ENCODE peak calls at places on chromosomes 6 and 20, in four cellular contexts. One of them, this sample, is unnamed.

GRCh38 chr20:38108438-38109024 is 56.5 kb downstream of the TGM2 start:
- DNase-seq in neuronal stem cell: no peak
- DNase-seq in H9: no peak
- DNase-seq in H1: no peak
- DNase-seq in this sample: peak; percentile 87

GRCh38 chr20:22160254-22160653 is 424.1 kb downstream of the FOXA2 start:
- DNase-seq in H9: no peak
- DNase-seq in neuronal stem cell: no peak
- DNase-seq in H1: no peak
- DNase-seq in this sample: no peak

GRCh38 chr6:2855061-2855519 is 13.4 kb upstream of the SERPINB1 start:
- DNase-seq in H1: no peak
- DNase-seq in neuronal stem cell: no peak
- DNase-seq in H9: no peak
- DNase-seq in this sample: peak; percentile 47

GRCh38 chr6:92849636-92850035 is 569.7 kb downstream of the EPHA7 start:
- DNase-seq in neuronal stem cell: no peak
- DNase-seq in H9: no peak
- DNase-seq in H1: no peak
- DNase-seq in this sample: no peak

GRCh38 chr20:44309763-44310663 is 989 bp downstream of the FITM2 start:
- DNase-seq in neuronal stem cell: no peak
- DNase-seq in H1: no peak
- DNase-seq in H9: no peak
- DNase-seq in this sample: peak; percentile 76

GRCh38 chr20:44098657-44099056 is 88.3 kb downstream of the JPH2 start:
- DNase-seq in H9: no peak
- DNase-seq in neuronal stem cell: no peak
- DNase-seq in H1: no peak
- DNase-seq in this sample: no peak

GRCh38 chr6:31614674-31615578 is at the start of gene AIF1:
- DNase-seq in H9: no peak
- DNase-seq in neuronal stem cell: no peak
- DNase-seq in H1: no peak
- DNase-seq in this sample: no peak

GRCh38 chr6:72553531-72554202 is 68.2 kb upstream of the KCNQ5 start:
- DNase-seq in H1: no peak
- DNase-seq in H9: no peak
- DNase-seq in neuronal stem cell: no peak
- DNase-seq in this sample: peak; percentile 90

GRCh38 chr6:146265051-146265450 is 236.2 kb downstream of the GRM1 start:
- DNase-seq in H9: no peak
- DNase-seq in neuronal stem cell: no peak
- DNase-seq in H1: no peak
- DNase-seq in this sample: no peak

GRCh38 chr6:16362296-16362695 is 123.9 kb downstream of the GMPR start:
- DNase-seq in neuronal stem cell: no peak
- DNase-seq in H9: no peak
- DNase-seq in H1: no peak
- DNase-seq in this sample: no peak
- H2BK12ac ChIP-seq in neuronal stem cell: no peak overlapping the region
- H2BK12ac ChIP-seq in H9: no peak overlapping the region
- H2BK12ac ChIP-seq in H1: no peak overlapping the region
- H2BK12ac ChIP-seq in this sample: no peak overlapping the region

GRCh38 chr20:60469829-60470228 is 511.6 kb downstream of the CDH26 start:
- DNase-seq in H9: peak; percentile 10
- DNase-seq in H1: no peak
- DNase-seq in neuronal stem cell: no peak
- DNase-seq in this sample: no peak

GRCh38 chr20:60467078-60467477 is 508.9 kb downstream of the CDH26 start:
- DNase-seq in H1: no peak
- DNase-seq in H9: no peak
- DNase-seq in neuronal stem cell: no peak
- DNase-seq in this sample: no peak

GRCh38 chr20:60473240-60473639 is 515.0 kb downstream of the CDH26 start:
- DNase-seq in H1: no peak
- DNase-seq in neuronal stem cell: no peak
- DNase-seq in H9: no peak
- DNase-seq in this sample: no peak

GRCh38 chr20:60467771-60468170 is 509.5 kb downstream of the CDH26 start:
- DNase-seq in H1: no peak
- DNase-seq in neuronal stem cell: no peak
- DNase-seq in H9: peak; percentile 0
- DNase-seq in this sample: no peak

DNA sequence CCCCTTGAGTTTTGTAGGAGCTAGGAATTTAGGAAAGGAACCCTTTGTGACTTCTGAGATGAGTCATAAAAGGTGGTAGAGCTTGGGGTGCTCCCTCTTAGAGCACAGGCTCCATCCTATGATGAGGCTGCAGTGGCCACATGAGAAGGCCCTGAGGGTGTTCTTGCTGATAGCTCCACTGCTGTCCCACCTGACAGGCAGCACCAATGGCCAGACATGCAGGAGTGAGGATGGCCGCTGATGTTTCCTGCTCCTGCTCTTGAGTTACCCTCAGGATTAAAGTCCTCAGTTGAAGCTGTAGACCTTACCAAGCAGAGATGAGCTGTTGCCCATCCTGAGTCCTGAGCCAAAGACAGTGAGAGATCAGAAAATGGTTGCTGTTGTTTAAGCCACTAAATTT is 512.1 kb downstream of the CDH26 start:
- DNase-seq in H1: no peak
- DNase-seq in H9: peak; percentile 6
- DNase-seq in neuronal stem cell: no peak
- DNase-seq in this sample: no peak
- H2AK5ac ChIP-seq in H1: no peak overlapping the region
- H2AK5ac ChIP-seq in H9: no peak overlapping the region
- H2AK5ac ChIP-seq in neuronal stem cell: no peak overlapping the region
- H2AK5ac ChIP-seq in this sample: no peak overlapping the region

DNA sequence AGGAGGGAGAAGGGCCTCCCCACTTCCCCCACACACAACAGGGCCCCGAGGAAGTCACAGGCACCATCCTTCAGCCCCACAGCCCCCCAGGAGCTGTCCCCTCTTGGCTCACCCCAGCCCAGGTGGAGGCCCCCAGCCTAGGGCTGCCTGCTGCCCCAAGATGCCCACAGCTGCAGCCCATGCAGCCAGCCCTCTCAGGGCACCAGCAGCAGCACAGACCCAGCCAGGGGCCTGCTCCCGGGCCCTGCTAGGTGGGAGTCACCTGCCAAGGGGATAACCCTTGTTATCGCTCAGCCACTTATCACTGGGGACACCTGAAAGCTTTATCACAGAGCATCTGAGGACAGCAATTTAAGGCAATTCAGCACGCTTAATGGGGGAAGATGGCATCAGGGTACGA is 55.0 kb downstream of the GRM4 start:
- DNase-seq in H9: no peak
- DNase-seq in neuronal stem cell: no peak
- DNase-seq in H1: no peak
- DNase-seq in this sample: no peak
- H3K4me2 ChIP-seq in H9: no peak overlapping the region
- H3K4me2 ChIP-seq in neuronal stem cell: no peak overlapping the region
- H3K4me2 ChIP-seq in H1: no peak overlapping the region
- H3K4me2 ChIP-seq in this sample: no peak overlapping the region

DNA sequence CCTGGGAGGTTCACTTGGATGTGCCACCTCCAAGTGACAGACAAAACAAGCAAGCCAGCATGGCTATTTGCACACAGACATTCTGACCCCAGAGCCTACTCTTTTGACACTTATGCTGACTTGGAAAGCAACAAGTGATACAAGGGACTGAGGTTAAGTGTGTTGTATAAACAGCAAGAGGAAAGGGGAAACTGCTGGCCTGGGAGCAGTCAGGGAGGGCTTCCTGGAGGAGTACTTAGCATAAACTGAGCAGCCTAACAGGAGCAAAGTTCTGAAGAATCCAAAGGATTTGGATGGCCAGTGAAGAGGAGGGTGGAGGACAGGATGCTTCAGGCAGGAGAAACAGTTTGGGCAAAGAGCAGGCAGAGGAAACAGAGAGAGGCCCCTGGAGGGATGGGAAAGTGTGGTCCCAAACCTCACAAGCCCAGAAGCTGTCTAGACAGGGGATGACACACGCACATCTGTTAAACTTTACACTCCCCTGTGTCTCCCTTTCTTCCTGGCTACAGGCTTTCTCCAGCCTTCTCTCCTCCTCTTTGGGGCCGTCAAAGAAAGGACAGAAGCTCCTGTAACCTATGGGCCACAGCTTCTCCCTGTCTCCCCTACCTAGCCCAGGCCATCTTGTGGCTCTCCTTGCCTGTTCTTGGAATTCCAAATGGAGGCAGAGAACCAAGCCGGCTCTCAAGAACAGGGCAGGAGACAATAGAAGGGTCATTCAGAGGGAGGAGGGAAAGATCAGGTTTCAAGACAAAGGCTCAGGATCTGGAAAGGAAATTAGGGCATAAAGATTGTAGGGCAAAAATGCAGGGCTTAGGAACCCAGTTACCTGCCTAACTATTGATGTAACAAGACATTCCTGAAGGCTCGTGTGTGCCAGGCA is 19.3 kb downstream of the SULF2 start:
- DNase-seq in neuronal stem cell: peak; percentile 63
- DNase-seq in H9: peak; percentile 46
- DNase-seq in H1: no peak
- DNase-seq in this sample: peak; percentile 24
- H2BK12ac ChIP-seq in neuronal stem cell: no peak overlapping the region
- H2BK12ac ChIP-seq in H9: no peak overlapping the region
- H2BK12ac ChIP-seq in H1: peak overlapping the region; percentile 71
- H2BK12ac ChIP-seq in this sample: no peak overlapping the region

GRCh38 chr20:17849901-17850673 is 118.5 kb downstream of the SNX5 start:
- DNase-seq in H1: no peak
- DNase-seq in neuronal stem cell: no peak
- DNase-seq in H9: no peak
- DNase-seq in this sample: peak; percentile 99

GRCh38 chr20:17850674-17851006 is 118.0 kb downstream of the SNX5 start:
- DNase-seq in neuronal stem cell: no peak
- DNase-seq in H9: no peak
- DNase-seq in H1: no peak
- DNase-seq in this sample: no peak

GRCh38 chr20:17849111-17849900 is 119.3 kb downstream of the SNX5 start:
- DNase-seq in H9: no peak
- DNase-seq in neuronal stem cell: no peak
- DNase-seq in H1: no peak
- DNase-seq in this sample: no peak

GRCh38 chr20:17854307-17854903 is 114.2 kb downstream of the SNX5 start:
- DNase-seq in H1: no peak
- DNase-seq in neuronal stem cell: no peak
- DNase-seq in H9: peak; percentile 77
- DNase-seq in this sample: peak; percentile 53

GRCh38 chr20:17852323-17852722 is 116.3 kb downstream of the SNX5 start:
- DNase-seq in neuronal stem cell: no peak
- DNase-seq in H9: no peak
- DNase-seq in H1: no peak
- DNase-seq in this sample: no peak
- H2AK5ac ChIP-seq in neuronal stem cell: no peak overlapping the region
- H2AK5ac ChIP-seq in H9: no peak overlapping the region
- H2AK5ac ChIP-seq in H1: no peak overlapping the region
- H2AK5ac ChIP-seq in this sample: no peak overlapping the region

GRCh38 chr20:20083796-20084195 is 31.5 kb downstream of the CFAP61 start:
- DNase-seq in neuronal stem cell: peak; percentile 21
- DNase-seq in H9: no peak
- DNase-seq in H1: no peak
- DNase-seq in this sample: peak; percentile 43

GRCh38 chr20:20085071-20085470 is 32.7 kb downstream of the CFAP61 start:
- DNase-seq in H9: no peak
- DNase-seq in neuronal stem cell: no peak
- DNase-seq in H1: no peak
- DNase-seq in this sample: no peak

GRCh38 chr20:20089018-20089417 is 36.7 kb downstream of the CFAP61 start:
- DNase-seq in H1: no peak
- DNase-seq in neuronal stem cell: no peak
- DNase-seq in H9: no peak
- DNase-seq in this sample: no peak

GRCh38 chr20:20085812-20086211 is 33.5 kb downstream of the CFAP61 start:
- DNase-seq in neuronal stem cell: no peak
- DNase-seq in H1: no peak
- DNase-seq in H9: no peak
- DNase-seq in this sample: no peak

DNA sequence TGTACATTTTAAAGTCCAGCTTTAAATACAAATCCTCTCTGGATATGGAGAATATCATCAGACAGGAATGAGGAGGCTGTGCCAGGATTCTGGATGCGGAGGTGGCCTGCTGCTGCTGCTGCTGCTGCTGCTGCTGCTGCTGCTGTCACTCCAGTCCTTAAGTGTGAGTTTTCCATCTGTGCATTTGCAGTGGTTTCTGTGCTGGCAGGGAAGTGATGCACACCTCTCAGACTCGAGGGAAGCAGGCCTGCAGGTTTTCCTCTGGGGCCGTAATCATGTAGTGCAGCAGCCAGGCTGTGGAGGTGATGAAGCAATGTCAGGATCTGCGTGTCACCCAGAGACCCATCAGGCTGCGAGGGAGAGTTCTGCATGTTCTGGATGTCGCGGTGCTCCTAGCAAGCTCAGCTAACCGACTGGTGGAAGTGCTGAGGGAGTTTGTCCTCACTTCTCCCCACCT is 32.0 kb downstream of the CFAP61 start:
- DNase-seq in H1: no peak
- DNase-seq in neuronal stem cell: no peak
- DNase-seq in H9: no peak
- DNase-seq in this sample: no peak
- H3K4me2 ChIP-seq in H1: no peak overlapping the region
- H3K4me2 ChIP-seq in neuronal stem cell: no peak overlapping the region
- H3K4me2 ChIP-seq in H9: no peak overlapping the region
- H3K4me2 ChIP-seq in this sample: no peak overlapping the region

DNA sequence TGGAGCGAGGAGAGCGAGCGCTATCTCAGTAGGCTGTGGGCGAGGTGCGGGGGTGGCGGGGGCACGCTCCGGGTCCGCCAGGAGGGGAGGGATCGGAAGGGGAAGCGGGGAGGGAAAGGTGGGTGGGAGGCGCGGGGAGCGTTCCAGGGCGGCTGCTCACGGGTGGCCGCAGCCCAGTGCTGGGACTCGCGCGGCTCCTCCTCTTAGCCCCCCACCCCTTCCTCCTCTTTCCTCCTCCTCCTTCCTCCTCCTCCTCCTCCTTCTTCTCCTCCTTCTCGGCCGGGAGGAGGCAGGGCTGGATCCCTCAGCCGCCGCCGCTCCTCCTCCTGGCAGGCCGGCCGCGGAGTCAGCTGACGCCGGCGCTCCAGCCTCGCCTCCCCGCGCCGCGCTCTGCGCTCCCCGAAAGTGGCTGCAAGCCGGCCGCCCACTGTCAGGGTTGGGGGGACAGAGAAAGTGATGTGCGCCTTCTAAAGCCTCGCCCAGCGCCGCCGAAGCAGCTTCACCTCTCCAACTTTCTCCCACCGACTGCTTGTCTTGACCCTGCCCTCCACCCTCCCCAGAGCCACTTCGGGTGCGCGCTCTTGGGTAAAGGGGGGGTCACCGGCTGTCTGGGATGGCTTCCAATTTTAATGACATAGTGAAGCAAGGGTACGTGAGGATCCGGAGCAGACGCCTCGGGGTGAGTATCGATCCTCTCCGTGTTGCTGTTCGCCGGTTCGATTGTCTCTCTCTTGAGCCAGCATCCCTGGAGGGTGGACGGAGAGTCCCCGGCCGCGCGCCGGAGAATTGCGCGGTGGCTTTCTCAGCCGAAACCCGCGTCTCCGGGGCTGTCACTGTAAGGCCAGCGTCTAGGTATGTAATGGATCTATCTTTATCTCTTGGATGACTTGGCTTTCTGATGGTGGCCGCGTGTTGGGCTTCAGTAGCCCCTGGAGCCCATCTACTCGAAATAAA is at the start of gene DOK5:
- DNase-seq in H1: no peak
- DNase-seq in neuronal stem cell: no peak
- DNase-seq in H9: peak; percentile 64
- DNase-seq in this sample: no peak
- H2BK12ac ChIP-seq in H1: peak within 1 kb of the TSS; percentile 77
- H2BK12ac ChIP-seq in neuronal stem cell: peak within 1 kb of the TSS; percentile 77
- H2BK12ac ChIP-seq in H9: no peak within 1 kb of the TSS
- H2BK12ac ChIP-seq in this sample: no peak within 1 kb of the TSS

This sample was measured in mesenchymal stem cell.